ENCODE peak calls at places on chromosome 9, in eight cellular contexts. A is foreskin fibroblast, K is glutamatergic neuron, H is ascending aorta, Z is cardiac fibroblast, C is hepatocyte, W is AG04449, L is mucosa of descending colon. O is an unnamed sample.

GRCh38 chr9:33443047-33443446 is 4.3 kb downstream of the AQP3 start:
- DNase-seq in A (peak), K (no peak), H (no peak), Z (peak), C (no peak), W (no peak), L (no peak), O (no peak)

GRCh38 chr9:122190597-122191381 is 31.1 kb downstream of the MORN5 start:
- DNase-seq in A (peak), K (no peak), H (no peak), Z (peak), C (no peak), W (no peak), L (no peak), O (peak)

GRCh38 chr9:33619666-33620404 is 95.8 kb downstream of the ANKRD18B start:
- DNase-seq in A (peak), K (no peak), H (no peak), Z (peak), C (peak), W (peak), L (no peak), O (no peak)

GRCh38 chr9:36132081-36132480 is 4.5 kb upstream of the GLIPR2 start:
- DNase-seq in A (peak), K (no peak), H (no peak), Z (peak), C (no peak), W (no peak), L (no peak), O (no peak)

GRCh38 chr9:91308144-91308543 is 53.6 kb downstream of the AUH start:
- DNase-seq in A (no peak), K (no peak), H (no peak), Z (no peak), C (no peak), W (no peak), L (no peak), O (no peak)

GRCh38 chr9:130040901-130041647 is 1.9 kb downstream of the FNBP1 start:
- DNase-seq in A (no peak), K (no peak), H (no peak), Z (no peak), C (no peak), W (no peak), L (no peak), O (peak)

GRCh38 chr9:71929223-71929622 is 17.8 kb downstream of the C9orf85 start:
- DNase-seq in A (peak), K (no peak), H (no peak), Z (peak), C (no peak), W (peak), L (no peak), O (no peak)

GRCh38 chr9:3732077-3733038 is 206.6 kb upstream of the RFX3 start:
- DNase-seq in A (peak), K (peak), H (no peak), Z (peak), C (peak), W (peak), L (no peak), O (peak)

GRCh38 chr9:79163544-79163943 is 408.2 kb upstream of the TLE4 start:
- DNase-seq in A (no peak), K (no peak), H (no peak), Z (no peak), C (no peak), W (no peak), L (no peak), O (no peak)

GRCh38 chr9:89527084-89527483 is 29.2 kb upstream of the SEMA4D start:
- DNase-seq in A (no peak), K (no peak), H (peak), Z (no peak), C (no peak), W (no peak), L (no peak), O (no peak)

GRCh38 chr9:109020982-109021511 is 7.7 kb upstream of the CTNNAL1 start:
- DNase-seq in A (no peak), K (no peak), H (no peak), Z (no peak), C (no peak), W (no peak), L (no peak), O (no peak)
- TF ChIP-seq CTCF in A (no peak), K (no peak), H (no peak), Z (no peak), C (no peak), W (no peak), L (no peak), O (no peak)

DNA sequence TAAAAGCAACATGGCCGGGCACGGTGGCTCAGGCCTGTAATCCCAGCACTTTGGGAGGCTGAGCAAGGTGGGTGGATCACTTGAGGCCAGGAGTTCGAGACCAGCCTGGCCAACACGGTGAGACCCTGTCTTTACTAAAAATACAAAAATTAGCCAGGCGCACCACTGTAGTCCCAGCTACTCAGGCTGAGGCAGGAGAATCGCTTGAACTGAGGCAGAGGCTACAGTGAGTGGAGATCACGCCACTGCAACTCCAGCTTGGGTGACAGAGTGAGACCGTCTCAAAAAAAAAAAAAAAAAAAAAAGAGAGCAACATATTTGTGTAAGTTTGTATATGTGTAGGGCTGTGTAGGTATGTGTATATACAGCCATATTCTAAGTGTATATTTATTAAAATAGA is 7.5 kb downstream of the RPS6 start:
- DNase-seq in A (no peak), K (no peak), H (no peak), Z (no peak), C (no peak), W (no peak), L (no peak), O (no peak)
- TF ChIP-seq CTCF in A (no peak), K (no peak), H (no peak), Z (no peak), C (no peak), W (no peak), L (no peak), O (no peak)

GRCh38 chr9:134641173-134641985 is at the start of gene COL5A1:
- DNase-seq in A (peak), K (peak), H (peak), Z (peak), C (peak), W (no peak), L (peak), O (peak)
- TF ChIP-seq CTCF in A (no peak), K (no peak), H (peak), Z (no peak), C (peak), W (peak), L (no peak), O (no peak)

GRCh38 chr9:116196806-116197205 is 43.2 kb downstream of the PAPPA start:
- DNase-seq in A (no peak), K (no peak), H (no peak), Z (no peak), C (no peak), W (no peak), L (no peak), O (no peak)
- TF ChIP-seq CTCF in A (no peak), K (no peak), H (no peak), Z (no peak), C (no peak), W (no peak), L (no peak), O (no peak)

GRCh38 chr9:126292736-126293521 is 33.7 kb upstream of the MVB12B start:
- DNase-seq in A (no peak), K (no peak), H (no peak), Z (no peak), C (no peak), W (no peak), L (no peak), O (no peak)

GRCh38 chr9:126291925-126292324 is 34.7 kb upstream of the MVB12B start:
- DNase-seq in A (no peak), K (no peak), H (no peak), Z (no peak), C (no peak), W (no peak), L (no peak), O (no peak)

GRCh38 chr9:126294331-126295081 is 32.1 kb upstream of the MVB12B start:
- DNase-seq in A (no peak), K (no peak), H (no peak), Z (no peak), C (no peak), W (no peak), L (no peak), O (no peak)

GRCh38 chr9:126295082-126295477 is 31.5 kb upstream of the MVB12B start:
- DNase-seq in A (no peak), K (no peak), H (no peak), Z (no peak), C (no peak), W (no peak), L (no peak), O (no peak)

DNA sequence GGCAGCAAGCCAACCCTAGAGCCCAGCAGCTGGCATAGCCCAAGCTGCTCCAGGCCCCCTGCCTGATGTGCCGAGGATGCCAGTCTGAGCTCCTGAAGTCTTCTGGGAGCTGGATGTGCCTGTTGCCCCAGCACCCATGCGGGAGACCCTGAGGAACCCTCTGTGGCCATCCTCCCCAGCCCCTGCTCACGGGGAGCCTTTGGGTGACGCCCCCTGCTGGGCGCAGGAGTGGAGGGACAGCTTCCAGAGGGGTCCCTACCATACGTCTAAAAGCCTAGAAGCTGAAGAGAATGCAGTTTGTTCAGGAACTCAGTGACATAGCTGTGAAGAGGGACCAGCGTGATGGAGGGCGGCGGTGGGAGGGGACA is 33.1 kb upstream of the MVB12B start:
- DNase-seq in A (no peak), K (no peak), H (no peak), Z (no peak), C (no peak), W (no peak), L (no peak), O (peak)
- TF ChIP-seq CTCF in A (no peak), K (peak), H (no peak), Z (no peak), C (peak), W (no peak), L (no peak), O (peak)

GRCh38 chr9:1460143-1460769 is 410.1 kb downstream of the DMRT2 start:
- DNase-seq in A (no peak), K (no peak), H (no peak), Z (no peak), C (no peak), W (no peak), L (no peak), O (peak)
- TF ChIP-seq CTCF in A (peak), K (peak), H (no peak), Z (no peak), C (no peak), W (no peak), L (no peak), O (peak)

DNA sequence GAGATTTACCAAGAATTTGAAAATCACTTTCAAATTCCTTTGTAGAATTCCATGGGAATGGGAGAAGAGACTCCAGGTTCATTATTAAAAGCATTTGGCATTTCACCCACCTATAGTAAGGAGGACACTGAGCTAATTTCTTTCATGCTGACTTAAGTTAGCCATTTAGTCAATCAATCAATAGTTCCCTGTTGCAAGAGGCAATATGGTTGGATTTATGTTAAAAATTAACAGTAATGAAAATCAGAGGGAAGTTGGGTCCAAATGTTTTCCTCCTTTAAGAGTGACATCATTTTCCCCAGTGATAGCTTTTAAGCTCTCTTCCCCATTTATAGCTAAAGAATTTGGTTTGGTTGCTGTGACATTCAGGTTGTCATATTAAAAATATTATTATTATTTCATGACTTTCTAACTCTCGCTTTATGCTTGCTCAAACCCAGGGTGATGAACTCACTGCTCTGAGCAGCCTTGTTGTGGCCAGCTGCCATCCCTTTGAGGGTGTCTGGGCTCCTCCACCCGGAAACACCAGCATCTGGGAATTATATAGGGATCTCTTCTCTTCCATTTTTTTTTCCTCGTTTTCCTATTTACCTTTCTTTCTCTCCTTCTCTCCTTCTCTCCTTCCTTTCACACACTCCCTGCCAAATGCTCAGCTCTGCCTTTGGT is 356.0 kb upstream of the SMARCA2 start:
- DNase-seq in A (no peak), K (no peak), H (no peak), Z (no peak), C (no peak), W (no peak), L (no peak), O (no peak)
- TF ChIP-seq CTCF in A (no peak), K (no peak), H (no peak), Z (no peak), C (no peak), W (no peak), L (no peak), O (no peak)

GRCh38 chr9:18275313-18275990 is 198.5 kb upstream of the ADAMTSL1 start:
- DNase-seq in A (no peak), K (no peak), H (no peak), Z (peak), C (no peak), W (no peak), L (no peak), O (no peak)
- TF ChIP-seq CTCF in A (no peak), K (no peak), H (no peak), Z (no peak), C (no peak), W (no peak), L (no peak), O (no peak)

GRCh38 chr9:128625391-128626145 is 31.1 kb downstream of the DYNC2I2 start:
- DNase-seq in A (peak), K (no peak), H (no peak), Z (no peak), C (no peak), W (no peak), L (no peak), O (no peak)

GRCh38 chr9:128621730-128622455 is 34.8 kb downstream of the DYNC2I2 start:
- DNase-seq in A (no peak), K (no peak), H (no peak), Z (no peak), C (no peak), W (no peak), L (no peak), O (no peak)

GRCh38 chr9:128626181-128626580 is 30.5 kb downstream of the DYNC2I2 start:
- DNase-seq in A (no peak), K (no peak), H (no peak), Z (no peak), C (no peak), W (no peak), L (no peak), O (no peak)

GRCh38 chr9:128627127-128627715 is 29.4 kb downstream of the DYNC2I2 start:
- DNase-seq in A (no peak), K (no peak), H (no peak), Z (no peak), C (no peak), W (no peak), L (no peak), O (no peak)

DNA sequence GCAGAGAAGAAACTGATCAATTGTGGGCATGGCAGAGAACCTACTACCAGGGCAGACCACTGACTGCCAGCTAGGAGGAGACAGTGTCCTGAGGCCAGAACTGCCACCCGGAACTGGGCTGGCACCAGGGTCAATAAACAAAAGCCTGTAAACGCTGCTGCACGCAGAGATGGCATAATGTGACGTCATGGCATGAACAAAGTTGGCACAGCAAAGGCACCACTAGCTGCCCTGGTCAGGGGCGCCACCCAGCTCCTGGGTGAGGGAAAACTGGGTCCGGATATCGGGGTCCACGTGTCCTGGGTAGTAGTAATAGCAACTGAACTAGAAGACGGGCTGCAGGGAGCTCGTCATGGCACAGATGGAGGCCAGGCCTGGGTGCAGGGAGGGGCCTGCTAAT is 32.1 kb downstream of the DYNC2I2 start:
- DNase-seq in A (peak), K (no peak), H (no peak), Z (no peak), C (no peak), W (no peak), L (no peak), O (no peak)
- TF ChIP-seq CTCF in A (no peak), K (no peak), H (no peak), Z (no peak), C (no peak), W (no peak), L (no peak), O (no peak)

GRCh38 chr9:68704804-68705635 is at the start of gene PIP5K1B:
- DNase-seq in A (peak), K (peak), H (no peak), Z (peak), C (peak), W (no peak), L (peak), O (peak)
- TF ChIP-seq CTCF in A (no peak), K (no peak), H (peak), Z (no peak), C (no peak), W (no peak), L (no peak), O (no peak)

O was measured in activated CD8-positive, alpha-beta T cell treated with anti-CD3 and anti-CD28 coated beads for 36 hours.